ENCODE peak calls at places on chromosomes 3 and 15, in nine cellular contexts. Z, U, S, A, I, Q, H, T and X are unnamed samples.

GRCh38 chr3:138935864-138936762 is 10.8 kb downstream of the FOXL2 start:
- DNase-seq in Z (peak), U (peak), S (peak), A (peak), I (peak), Q (peak), H (peak), T (peak), X (no peak)

GRCh38 chr3:184168363-184169120 is 6.1 kb upstream of the AP2M1 start:
- DNase-seq in Z (peak), U (peak), S (peak), A (no peak), I (no peak), Q (no peak), H (no peak), T (no peak), X (no peak)

GRCh38 chr3:129313983-129314756 is 35.5 kb downstream of the HMCES start:
- DNase-seq in Z (peak), U (peak), S (peak), A (no peak), I (no peak), Q (peak), H (no peak), T (no peak), X (no peak)

GRCh38 chr3:42032693-42033349 is 58.3 kb upstream of the TRAK1 start:
- DNase-seq in Z (no peak), U (peak), S (peak), A (no peak), I (no peak), Q (peak), H (no peak), T (peak), X (no peak)

GRCh38 chr3:77096966-77097890 is 57.3 kb downstream of the ROBO2 start:
- DNase-seq in Z (no peak), U (peak), S (no peak), A (no peak), I (no peak), Q (no peak), H (no peak), T (no peak), X (no peak)

GRCh38 chr15:52040167-52040900 is 21.3 kb downstream of the MAPK6 start:
- DNase-seq in Z (peak), U (no peak), S (peak), A (no peak), I (no peak), Q (no peak), H (no peak), T (no peak), X (no peak)

GRCh38 chr3:176514297-176514696 is 683.0 kb downstream of the TBL1XR1 start:
- DNase-seq in Z (peak), U (peak), S (peak), A (no peak), I (no peak), Q (no peak), H (no peak), T (no peak), X (peak)

GRCh38 chr3:52791396-52791795 is 3.2 kb upstream of the ITIH3 start:
- DNase-seq in Z (no peak), U (no peak), S (no peak), A (no peak), I (no peak), Q (no peak), H (no peak), T (no peak), X (no peak)

GRCh38 chr3:64049136-64049535 is 25.8 kb upstream of the PSMD6 start:
- DNase-seq in Z (no peak), U (peak), S (peak), A (no peak), I (no peak), Q (no peak), H (no peak), T (no peak), X (no peak)